ENCODE peak calls at places on chromosomes 13 and 19, in ten cellular contexts. U is T-helper 1 cell, T is AG08395, D is C1 segment of cervical spinal cord, G is RWPE1, K is omental fat pad, E is astrocyte of the cerebellum, S is NCI-H345, C is ascending aorta, J is heart right ventricle. W is an unnamed sample.

GRCh38 chr13:100588350-100589177 is at the start of gene GGACT:
- DNase-seq in U (peak; percentile 85), T (peak; percentile 81), D (peak; percentile 13), G (peak; percentile 59), K (peak; percentile 34), E (no peak), S (peak; percentile 87), C (no peak), J (peak; percentile 64), W (peak; percentile 60)

GRCh38 chr13:59318320-59318930 is 845.3 kb downstream of the DIAPH3 start:
- DNase-seq in U (peak; percentile 16), T (peak; percentile 3), D (no peak), G (peak; percentile 8), K (peak; percentile 75), E (peak; percentile 65), S (peak; percentile 71), C (no peak), J (peak; percentile 83), W (no peak)

GRCh38 chr13:20901668-20902437 is 693 bp downstream of the XPO4 start:
- DNase-seq in U (peak; percentile 17), T (peak; percentile 32), D (no peak), G (peak; percentile 47), K (no peak), E (no peak), S (peak; percentile 18), C (no peak), J (peak; percentile 16), W (no peak)

GRCh38 chr19:58218899-58219298 is 9.8 kb upstream of the ZNF544 start:
- DNase-seq in U (peak; percentile 33), T (no peak), D (no peak), G (no peak), K (no peak), E (no peak), S (no peak), C (no peak), J (no peak), W (no peak)

GRCh38 chr13:54183728-54184127 is 1155.1 kb downstream of the OLFM4 start:
- DNase-seq in U (no peak), T (no peak), D (no peak), G (no peak), K (no peak), E (no peak), S (no peak), C (no peak), J (no peak), W (no peak)

GRCh38 chr13:27280009-27280646 is 9.5 kb downstream of the RASL11A start:
- DNase-seq in U (no peak), T (no peak), D (no peak), G (no peak), K (no peak), E (peak; percentile 83), S (no peak), C (no peak), J (no peak), W (no peak)

GRCh38 chr13:106796280-106797047 is 228.5 kb upstream of the ARGLU1 start:
- DNase-seq in U (no peak), T (no peak), D (no peak), G (no peak), K (no peak), E (no peak), S (peak; percentile 95), C (no peak), J (no peak), W (no peak)

GRCh38 chr19:10163557-10163956 is 31.2 kb downstream of the DNMT1 start:
- DNase-seq in U (no peak), T (no peak), D (no peak), G (no peak), K (no peak), E (no peak), S (no peak), C (no peak), J (no peak), W (no peak)

GRCh38 chr13:113102727-113103126 is 2.9 kb upstream of the F7 start:
- DNase-seq in U (no peak), T (no peak), D (no peak), G (no peak), K (no peak), E (no peak), S (no peak), C (no peak), J (no peak), W (no peak)

GRCh38 chr13:34913040-34913439 is 29.0 kb upstream of the NBEA start:
- DNase-seq in U (no peak), T (peak; percentile 24), D (no peak), G (no peak), K (no peak), E (no peak), S (peak; percentile 0), C (no peak), J (peak; percentile 4), W (no peak)

GRCh38 chr19:940591-941291 is 14.9 kb downstream of the ARID3A start:
- DNase-seq in U (peak; percentile 42), T (peak; percentile 48), D (no peak), G (no peak), K (no peak), E (no peak), S (peak; percentile 79), C (peak; percentile 63), J (no peak), W (peak; percentile 77)

W was measured in DMS79 treated with DMSO at 0.1 percent for 48 hours.